ENCODE peak calls at places on chromosomes 16 and 17, in eight cellular contexts. One of them, this sample, is unnamed.

GRCh38 chr16:81585785-81586184 is 141.2 kb downstream of the CMIP start:
- DNase-seq in left lung: no peak
- DNase-seq in ovary: no peak
- DNase-seq in fibroblast of the aortic adventitia: no peak
- DNase-seq in progenitor cell of endocrine pancreas: no peak
- DNase-seq in CD4-positive, alpha-beta T cell: no peak
- DNase-seq in gastrocnemius medialis: no peak
- DNase-seq in adrenal gland: no peak
- DNase-seq in this sample: no peak

GRCh38 chr16:68455631-68456030 is 7.3 kb upstream of the SMPD3 start:
- DNase-seq in adrenal gland: no peak
- DNase-seq in left lung: no peak
- DNase-seq in progenitor cell of endocrine pancreas: no peak
- DNase-seq in gastrocnemius medialis: no peak
- DNase-seq in CD4-positive, alpha-beta T cell: no peak
- DNase-seq in ovary: no peak
- DNase-seq in fibroblast of the aortic adventitia: no peak
- DNase-seq in this sample: no peak

GRCh38 chr17:63150994-63151464 is 185.0 kb downstream of the TANC2 start:
- DNase-seq in progenitor cell of endocrine pancreas: no peak
- DNase-seq in gastrocnemius medialis: no peak
- DNase-seq in ovary: peak
- DNase-seq in fibroblast of the aortic adventitia: peak
- DNase-seq in adrenal gland: no peak
- DNase-seq in CD4-positive, alpha-beta T cell: no peak
- DNase-seq in left lung: no peak
- DNase-seq in this sample: no peak

GRCh38 chr17:10610821-10611323 is 46.2 kb downstream of the MYH3 start:
- DNase-seq in progenitor cell of endocrine pancreas: no peak
- DNase-seq in adrenal gland: no peak
- DNase-seq in gastrocnemius medialis: peak
- DNase-seq in left lung: no peak
- DNase-seq in ovary: no peak
- DNase-seq in CD4-positive, alpha-beta T cell: no peak
- DNase-seq in fibroblast of the aortic adventitia: no peak
- DNase-seq in this sample: no peak

GRCh38 chr16:82194076-82194475 is 24.1 kb upstream of the MPHOSPH6 start:
- DNase-seq in gastrocnemius medialis: no peak
- DNase-seq in left lung: no peak
- DNase-seq in progenitor cell of endocrine pancreas: no peak
- DNase-seq in CD4-positive, alpha-beta T cell: no peak
- DNase-seq in ovary: no peak
- DNase-seq in adrenal gland: no peak
- DNase-seq in fibroblast of the aortic adventitia: no peak
- DNase-seq in this sample: no peak

GRCh38 chr17:32446949-32447348 is 2.6 kb downstream of the PSMD11 start:
- DNase-seq in fibroblast of the aortic adventitia: no peak
- DNase-seq in left lung: no peak
- DNase-seq in progenitor cell of endocrine pancreas: no peak
- DNase-seq in CD4-positive, alpha-beta T cell: no peak
- DNase-seq in gastrocnemius medialis: no peak
- DNase-seq in ovary: no peak
- DNase-seq in adrenal gland: no peak
- DNase-seq in this sample: no peak

GRCh38 chr17:17645961-17646360 is 35.3 kb upstream of the RAI1 start:
- DNase-seq in progenitor cell of endocrine pancreas: no peak
- DNase-seq in fibroblast of the aortic adventitia: peak
- DNase-seq in adrenal gland: no peak
- DNase-seq in left lung: no peak
- DNase-seq in ovary: no peak
- DNase-seq in CD4-positive, alpha-beta T cell: no peak
- DNase-seq in gastrocnemius medialis: no peak
- DNase-seq in this sample: no peak

GRCh38 chr16:11576427-11577289 is 10.1 kb downstream of the LITAF start:
- DNase-seq in CD4-positive, alpha-beta T cell: no peak
- DNase-seq in left lung: no peak
- DNase-seq in adrenal gland: no peak
- DNase-seq in fibroblast of the aortic adventitia: no peak
- DNase-seq in gastrocnemius medialis: no peak
- DNase-seq in ovary: no peak
- DNase-seq in progenitor cell of endocrine pancreas: no peak
- DNase-seq in this sample: no peak

GRCh38 chr16:10938321-10938720 is 3.9 kb downstream of the DEXI start:
- DNase-seq in progenitor cell of endocrine pancreas: no peak
- DNase-seq in fibroblast of the aortic adventitia: no peak
- DNase-seq in CD4-positive, alpha-beta T cell: no peak
- DNase-seq in gastrocnemius medialis: peak
- DNase-seq in ovary: no peak
- DNase-seq in adrenal gland: no peak
- DNase-seq in left lung: peak
- DNase-seq in this sample: no peak

GRCh38 chr16:51994597-51994996 is 552.3 kb downstream of the TOX3 start:
- DNase-seq in fibroblast of the aortic adventitia: no peak
- DNase-seq in progenitor cell of endocrine pancreas: no peak
- DNase-seq in CD4-positive, alpha-beta T cell: no peak
- DNase-seq in gastrocnemius medialis: no peak
- DNase-seq in ovary: no peak
- DNase-seq in adrenal gland: no peak
- DNase-seq in left lung: peak
- DNase-seq in this sample: no peak

GRCh38 chr16:77732241-77732946 is 10.1 kb downstream of the NUDT7 start:
- DNase-seq in fibroblast of the aortic adventitia: peak
- DNase-seq in adrenal gland: no peak
- DNase-seq in ovary: no peak
- DNase-seq in progenitor cell of endocrine pancreas: no peak
- DNase-seq in CD4-positive, alpha-beta T cell: no peak
- DNase-seq in left lung: no peak
- DNase-seq in gastrocnemius medialis: no peak
- DNase-seq in this sample: no peak

GRCh38 chr17:63497708-63498483 is 21.0 kb downstream of the ACE start:
- DNase-seq in gastrocnemius medialis: no peak
- DNase-seq in adrenal gland: no peak
- DNase-seq in fibroblast of the aortic adventitia: no peak
- DNase-seq in ovary: no peak
- DNase-seq in progenitor cell of endocrine pancreas: no peak
- DNase-seq in CD4-positive, alpha-beta T cell: no peak
- DNase-seq in left lung: no peak
- DNase-seq in this sample: no peak

GRCh38 chr17:46978489-46979022 is 497 bp downstream of the RPRML start:
- DNase-seq in progenitor cell of endocrine pancreas: no peak
- DNase-seq in left lung: no peak
- DNase-seq in adrenal gland: no peak
- DNase-seq in fibroblast of the aortic adventitia: no peak
- DNase-seq in ovary: no peak
- DNase-seq in CD4-positive, alpha-beta T cell: no peak
- DNase-seq in gastrocnemius medialis: no peak
- DNase-seq in this sample: no peak

GRCh38 chr16:24977673-24978065 is 37.5 kb downstream of the ARHGAP17 start:
- DNase-seq in ovary: no peak
- DNase-seq in gastrocnemius medialis: no peak
- DNase-seq in fibroblast of the aortic adventitia: peak
- DNase-seq in adrenal gland: no peak
- DNase-seq in progenitor cell of endocrine pancreas: no peak
- DNase-seq in CD4-positive, alpha-beta T cell: no peak
- DNase-seq in left lung: no peak
- DNase-seq in this sample: no peak

GRCh38 chr16:81650982-81651562 is 128.0 kb upstream of the PLCG2 start:
- DNase-seq in adrenal gland: no peak
- DNase-seq in gastrocnemius medialis: peak
- DNase-seq in left lung: peak
- DNase-seq in CD4-positive, alpha-beta T cell: no peak
- DNase-seq in ovary: peak
- DNase-seq in progenitor cell of endocrine pancreas: no peak
- DNase-seq in fibroblast of the aortic adventitia: peak
- DNase-seq in this sample: no peak

DNA sequence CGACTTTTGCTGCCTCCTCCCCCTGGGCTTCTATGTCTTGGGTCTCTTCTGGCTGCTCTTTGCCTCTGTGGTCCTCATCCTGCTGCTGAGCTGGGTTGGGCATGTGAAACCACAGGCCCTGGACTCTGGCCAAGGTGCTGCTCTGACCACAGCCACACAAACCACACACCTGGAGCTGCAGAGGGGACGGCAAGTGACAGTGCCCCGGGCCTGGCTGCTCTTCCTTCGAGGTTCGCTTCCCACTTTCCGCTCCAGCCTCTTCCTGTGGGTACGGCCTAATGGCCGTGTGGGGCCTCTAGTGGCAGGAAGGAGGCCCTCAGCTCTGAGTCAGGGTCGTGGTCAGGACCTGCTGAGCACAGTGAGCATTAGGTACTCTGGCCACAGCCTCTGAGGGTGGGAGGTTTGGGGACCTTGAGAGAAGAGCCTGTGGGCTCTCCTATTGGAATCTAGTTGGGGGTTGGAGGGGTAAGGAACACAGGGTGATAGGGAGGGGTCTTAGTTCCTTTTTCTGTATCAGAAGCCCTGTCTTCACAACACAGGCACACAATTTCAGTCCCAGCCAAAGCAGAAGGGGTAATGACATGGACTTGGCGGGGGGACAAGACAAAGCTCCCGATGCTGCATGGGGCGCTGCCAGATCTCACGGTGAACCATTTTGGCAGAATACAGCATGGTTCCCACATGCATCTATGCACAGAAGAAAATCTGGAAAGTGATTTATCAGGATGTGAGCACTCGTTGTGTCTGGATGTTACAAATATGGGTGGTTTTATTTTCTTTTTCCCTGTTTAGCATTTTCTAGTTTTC is 2.3 kb downstream of the GP1BA start:
- DNase-seq in ovary: no peak
- DNase-seq in progenitor cell of endocrine pancreas: no peak
- DNase-seq in CD4-positive, alpha-beta T cell: no peak
- DNase-seq in gastrocnemius medialis: no peak
- DNase-seq in left lung: peak
- DNase-seq in fibroblast of the aortic adventitia: peak
- DNase-seq in adrenal gland: no peak
- DNase-seq in this sample: no peak
- TF ChIP-seq CTCF in ovary: no peak
- TF ChIP-seq CTCF in progenitor cell of endocrine pancreas: peak
- TF ChIP-seq CTCF in CD4-positive, alpha-beta T cell: no peak
- TF ChIP-seq CTCF in gastrocnemius medialis: no peak
- TF ChIP-seq CTCF in left lung: no peak
- TF ChIP-seq CTCF in fibroblast of the aortic adventitia: peak
- TF ChIP-seq CTCF in adrenal gland: no peak
- TF ChIP-seq CTCF in this sample: peak

GRCh38 chr17:6797718-6798351 is 21.8 kb downstream of the FBXO39 start:
- DNase-seq in gastrocnemius medialis: no peak
- DNase-seq in left lung: no peak
- DNase-seq in adrenal gland: no peak
- DNase-seq in progenitor cell of endocrine pancreas: no peak
- DNase-seq in ovary: no peak
- DNase-seq in fibroblast of the aortic adventitia: no peak
- DNase-seq in CD4-positive, alpha-beta T cell: no peak
- DNase-seq in this sample: no peak

GRCh38 chr17:6796887-6797490 is 21.0 kb downstream of the FBXO39 start:
- DNase-seq in progenitor cell of endocrine pancreas: no peak
- DNase-seq in gastrocnemius medialis: no peak
- DNase-seq in fibroblast of the aortic adventitia: no peak
- DNase-seq in ovary: no peak
- DNase-seq in adrenal gland: no peak
- DNase-seq in left lung: no peak
- DNase-seq in CD4-positive, alpha-beta T cell: no peak
- DNase-seq in this sample: no peak

GRCh38 chr17:6799738-6800137 is 23.7 kb downstream of the FBXO39 start:
- DNase-seq in ovary: no peak
- DNase-seq in adrenal gland: no peak
- DNase-seq in left lung: no peak
- DNase-seq in CD4-positive, alpha-beta T cell: no peak
- DNase-seq in fibroblast of the aortic adventitia: no peak
- DNase-seq in gastrocnemius medialis: no peak
- DNase-seq in progenitor cell of endocrine pancreas: no peak
- DNase-seq in this sample: no peak

GRCh38 chr17:6796017-6796886 is 20.2 kb downstream of the FBXO39 start:
- DNase-seq in progenitor cell of endocrine pancreas: no peak
- DNase-seq in left lung: no peak
- DNase-seq in CD4-positive, alpha-beta T cell: no peak
- DNase-seq in ovary: no peak
- DNase-seq in adrenal gland: no peak
- DNase-seq in fibroblast of the aortic adventitia: no peak
- DNase-seq in gastrocnemius medialis: no peak
- DNase-seq in this sample: no peak

DNA sequence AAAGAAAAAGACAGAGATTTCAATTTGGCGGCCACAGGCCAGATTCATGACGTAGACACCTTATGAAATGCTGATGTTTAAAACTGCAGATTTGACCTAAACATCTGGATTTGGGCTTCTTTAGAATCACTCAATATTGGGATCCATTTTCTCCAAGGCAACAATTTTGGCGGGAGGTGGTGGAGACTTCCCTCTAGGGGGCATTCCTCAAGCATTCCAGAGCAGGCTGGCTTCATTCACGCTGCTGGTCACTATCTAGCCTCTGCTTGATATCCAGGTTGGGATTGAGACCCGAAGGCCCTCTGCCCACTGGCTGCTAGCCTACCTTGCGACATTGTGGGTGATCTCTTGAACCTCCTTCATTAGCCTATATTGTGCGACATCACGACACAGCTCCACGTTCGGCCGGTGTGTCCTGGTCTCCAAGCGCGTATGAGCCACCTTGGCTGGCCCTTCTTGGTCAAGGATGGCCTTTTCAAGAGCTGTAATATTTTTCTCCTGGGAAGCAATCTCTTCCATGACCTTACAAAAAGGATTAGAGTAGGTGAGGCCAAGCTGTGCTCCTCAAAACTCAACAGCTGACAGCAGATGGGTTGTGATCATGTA is 24.5 kb downstream of the FBXO39 start:
- DNase-seq in left lung: no peak
- DNase-seq in fibroblast of the aortic adventitia: no peak
- DNase-seq in gastrocnemius medialis: no peak
- DNase-seq in ovary: no peak
- DNase-seq in adrenal gland: no peak
- DNase-seq in progenitor cell of endocrine pancreas: no peak
- DNase-seq in CD4-positive, alpha-beta T cell: no peak
- DNase-seq in this sample: no peak
- TF ChIP-seq CTCF in left lung: no peak
- TF ChIP-seq CTCF in fibroblast of the aortic adventitia: no peak
- TF ChIP-seq CTCF in gastrocnemius medialis: no peak
- TF ChIP-seq CTCF in ovary: no peak
- TF ChIP-seq CTCF in adrenal gland: no peak
- TF ChIP-seq CTCF in progenitor cell of endocrine pancreas: peak
- TF ChIP-seq CTCF in CD4-positive, alpha-beta T cell: peak
- TF ChIP-seq CTCF in this sample: no peak

DNA sequence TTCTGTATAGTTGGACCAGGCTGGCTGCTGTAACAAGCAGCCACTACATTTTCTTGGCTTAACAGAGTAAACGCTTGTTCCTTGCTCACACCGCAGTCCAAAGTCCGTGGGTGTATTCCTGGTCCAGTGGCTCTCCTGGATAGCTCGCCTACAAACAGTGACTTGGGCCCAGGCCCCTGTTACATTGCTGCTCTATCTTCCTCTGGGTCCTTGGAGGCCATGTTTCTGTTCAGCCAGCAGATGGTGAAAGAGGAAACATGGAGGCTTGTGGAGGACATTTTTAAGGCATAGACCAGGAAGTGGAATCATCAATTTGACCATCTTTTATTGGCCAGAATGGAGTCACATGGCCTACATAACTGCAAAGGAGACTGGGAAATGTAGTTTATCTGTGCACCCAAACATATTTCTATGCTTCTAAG is 55.1 kb downstream of the ATP2C2 start:
- DNase-seq in ovary: no peak
- DNase-seq in gastrocnemius medialis: no peak
- DNase-seq in CD4-positive, alpha-beta T cell: no peak
- DNase-seq in adrenal gland: no peak
- DNase-seq in fibroblast of the aortic adventitia: peak
- DNase-seq in left lung: no peak
- DNase-seq in progenitor cell of endocrine pancreas: no peak
- DNase-seq in this sample: no peak
- TF ChIP-seq CTCF in ovary: no peak
- TF ChIP-seq CTCF in gastrocnemius medialis: no peak
- TF ChIP-seq CTCF in CD4-positive, alpha-beta T cell: no peak
- TF ChIP-seq CTCF in adrenal gland: no peak
- TF ChIP-seq CTCF in fibroblast of the aortic adventitia: no peak
- TF ChIP-seq CTCF in left lung: no peak
- TF ChIP-seq CTCF in progenitor cell of endocrine pancreas: no peak
- TF ChIP-seq CTCF in this sample: no peak

GRCh38 chr16:65126845-65127624 is 5.2 kb upstream of the CDH11 start:
- DNase-seq in adrenal gland: no peak
- DNase-seq in fibroblast of the aortic adventitia: no peak
- DNase-seq in progenitor cell of endocrine pancreas: no peak
- DNase-seq in left lung: no peak
- DNase-seq in CD4-positive, alpha-beta T cell: no peak
- DNase-seq in ovary: no peak
- DNase-seq in gastrocnemius medialis: no peak
- DNase-seq in this sample: no peak
- TF ChIP-seq CTCF in adrenal gland: no peak
- TF ChIP-seq CTCF in fibroblast of the aortic adventitia: peak
- TF ChIP-seq CTCF in progenitor cell of endocrine pancreas: peak
- TF ChIP-seq CTCF in left lung: no peak
- TF ChIP-seq CTCF in CD4-positive, alpha-beta T cell: no peak
- TF ChIP-seq CTCF in ovary: no peak
- TF ChIP-seq CTCF in gastrocnemius medialis: no peak
- TF ChIP-seq CTCF in this sample: no peak